ENCODE peak calls at places on chromosomes 12 and 14, in four cellular contexts. One of them, this sample, is unnamed.

GRCh38 chr12:77734489-77734888 is 96.2 kb upstream of the NAV3 start:
- DNase-seq in choroid plexus epithelial cell: peak; percentile 67
- DNase-seq in lower leg skin: no peak
- DNase-seq in foreskin fibroblast: peak; percentile 73
- DNase-seq in this sample: peak; percentile 79

GRCh38 chr14:100640481-100641273 is 53.5 kb upstream of the BEGAIN start:
- DNase-seq in choroid plexus epithelial cell: peak; percentile 88
- DNase-seq in lower leg skin: no peak
- DNase-seq in foreskin fibroblast: no peak
- DNase-seq in this sample: no peak

GRCh38 chr14:96666088-96666487 is 131.1 kb upstream of the VRK1 start:
- DNase-seq in choroid plexus epithelial cell: no peak
- DNase-seq in lower leg skin: no peak
- DNase-seq in foreskin fibroblast: no peak
- DNase-seq in this sample: no peak

GRCh38 chr14:36580856-36581831 is 1.3 kb downstream of the NKX2-8 start:
- DNase-seq in choroid plexus epithelial cell: peak; percentile 33
- DNase-seq in lower leg skin: no peak
- DNase-seq in foreskin fibroblast: peak; percentile 58
- DNase-seq in this sample: peak; percentile 63

GRCh38 chr14:56341766-56342418 is 223.7 kb downstream of the PELI2 start:
- DNase-seq in choroid plexus epithelial cell: peak; percentile 77
- DNase-seq in lower leg skin: no peak
- DNase-seq in foreskin fibroblast: peak; percentile 39
- DNase-seq in this sample: peak; percentile 49

GRCh38 chr14:29955087-29955486 is 27.4 kb upstream of the PRKD1 start:
- DNase-seq in choroid plexus epithelial cell: peak; percentile 51
- DNase-seq in lower leg skin: no peak
- DNase-seq in foreskin fibroblast: peak; percentile 18
- DNase-seq in this sample: peak; percentile 22

GRCh38 chr12:120242971-120243699 is 22.4 kb downstream of the PXN start:
- DNase-seq in choroid plexus epithelial cell: no peak
- DNase-seq in lower leg skin: no peak
- DNase-seq in foreskin fibroblast: no peak
- DNase-seq in this sample: no peak

GRCh38 chr14:80316426-80316825 is 105.1 kb upstream of the DIO2 start:
- DNase-seq in choroid plexus epithelial cell: peak; percentile 37
- DNase-seq in lower leg skin: no peak
- DNase-seq in foreskin fibroblast: peak; percentile 37
- DNase-seq in this sample: peak; percentile 55

DNA sequence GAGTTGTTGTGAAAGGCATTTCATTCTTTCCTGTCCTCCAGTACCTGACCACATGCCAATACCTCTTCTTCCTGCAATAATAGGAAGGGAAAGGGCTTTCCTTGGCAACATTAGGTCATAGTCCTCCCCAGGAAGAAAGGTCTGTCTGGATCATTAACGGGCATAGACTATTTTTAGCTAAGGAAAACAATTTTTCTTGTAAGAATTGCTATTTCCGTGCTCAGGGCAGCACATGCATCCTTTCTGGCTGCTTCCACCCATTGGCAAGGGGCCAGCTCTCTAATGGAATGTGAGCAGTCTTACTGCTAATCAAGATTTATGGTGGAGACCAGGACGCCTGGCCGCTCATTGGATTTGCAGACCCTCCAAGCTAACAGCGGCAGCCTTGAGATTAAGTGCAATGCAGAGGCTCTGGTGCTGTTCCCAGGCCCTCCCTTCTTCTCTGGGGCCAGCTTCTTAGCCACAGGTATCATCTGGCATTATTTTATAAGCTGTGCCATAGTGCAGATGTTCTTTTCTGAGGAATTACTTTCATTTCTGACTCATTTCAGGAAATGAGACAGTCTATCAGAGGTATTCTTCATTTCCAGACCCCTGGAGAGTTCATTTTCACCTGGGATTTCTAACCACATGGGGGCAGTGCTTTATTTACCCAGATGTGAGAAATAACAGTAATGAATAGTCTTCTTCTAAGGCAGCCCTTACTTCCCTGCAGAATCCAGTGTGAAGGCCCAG is 52.9 kb downstream of the ANO6 start:
- DNase-seq in choroid plexus epithelial cell: peak; percentile 95
- DNase-seq in lower leg skin: peak; percentile 89
- DNase-seq in foreskin fibroblast: peak; percentile 92
- DNase-seq in this sample: peak; percentile 86
- H3K4me3 ChIP-seq in choroid plexus epithelial cell: peak overlapping the region; percentile 37
- H3K4me3 ChIP-seq in lower leg skin: no peak overlapping the region
- H3K4me3 ChIP-seq in foreskin fibroblast: peak overlapping the region; percentile 0
- H3K4me3 ChIP-seq in this sample: peak overlapping the region; percentile 53

DNA sequence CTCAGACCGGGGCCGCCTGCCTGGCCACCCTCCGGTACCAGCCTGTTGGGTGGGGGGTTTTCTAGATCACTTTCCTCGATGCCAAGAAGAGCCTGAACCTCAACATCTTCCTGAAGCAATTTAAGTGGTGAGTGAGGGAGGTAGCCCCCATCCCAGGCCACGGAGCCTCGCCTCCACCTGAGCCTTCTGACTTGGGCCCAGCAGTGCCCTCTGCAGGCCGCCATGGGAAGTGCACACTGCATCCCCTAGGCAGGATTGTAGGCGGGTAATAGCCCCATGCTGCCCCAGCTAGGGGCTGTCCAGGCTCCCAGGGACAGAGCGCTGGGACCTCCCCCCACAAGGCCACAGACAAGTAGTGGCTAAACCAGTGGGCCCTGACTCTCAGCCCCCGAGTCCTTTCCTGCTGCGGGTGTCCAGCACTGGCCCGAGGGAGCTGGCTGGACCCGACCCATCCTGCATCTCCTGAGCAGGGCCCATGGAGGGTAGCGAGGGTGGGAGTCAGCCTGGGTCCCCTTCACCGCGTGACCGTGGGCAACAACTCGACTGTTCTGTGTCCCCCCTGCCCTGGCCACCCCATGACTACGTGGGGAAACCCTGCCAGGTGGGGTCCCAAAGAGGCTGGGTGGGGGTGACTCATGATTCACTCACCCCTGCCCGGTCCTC is 15.3 kb upstream of the ADSS1 start:
- DNase-seq in choroid plexus epithelial cell: peak; percentile 67
- DNase-seq in lower leg skin: peak; percentile 94
- DNase-seq in foreskin fibroblast: peak; percentile 79
- DNase-seq in this sample: peak; percentile 76
- H3K4me3 ChIP-seq in choroid plexus epithelial cell: no peak overlapping the region
- H3K4me3 ChIP-seq in lower leg skin: no peak overlapping the region
- H3K4me3 ChIP-seq in foreskin fibroblast: no peak overlapping the region
- H3K4me3 ChIP-seq in this sample: no peak overlapping the region

GRCh38 chr14:81473456-81474155 is 60.0 kb downstream of the SEL1L start:
- DNase-seq in choroid plexus epithelial cell: no peak
- DNase-seq in lower leg skin: no peak
- DNase-seq in foreskin fibroblast: no peak
- DNase-seq in this sample: no peak
- H3K4me3 ChIP-seq in choroid plexus epithelial cell: no peak overlapping the region
- H3K4me3 ChIP-seq in lower leg skin: no peak overlapping the region
- H3K4me3 ChIP-seq in foreskin fibroblast: no peak overlapping the region
- H3K4me3 ChIP-seq in this sample: no peak overlapping the region

DNA sequence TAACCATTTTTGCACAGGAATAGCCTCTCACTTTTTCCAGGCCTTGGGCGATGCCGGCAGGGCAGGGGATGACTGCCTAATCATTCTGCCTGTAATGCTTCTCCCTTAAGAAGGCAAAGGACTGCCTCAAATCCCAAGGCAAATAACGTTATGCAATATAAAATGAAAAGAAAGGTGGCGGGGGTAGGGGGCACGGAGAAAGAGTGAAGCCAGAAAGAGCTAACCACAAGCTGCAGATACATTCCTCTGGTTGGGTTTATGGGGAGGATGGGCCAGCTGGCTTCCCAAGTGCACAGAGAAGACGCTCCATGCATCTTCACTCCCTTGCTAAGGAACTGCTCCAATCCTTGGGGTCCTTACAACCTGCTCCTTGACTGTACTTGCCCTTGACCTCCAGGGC is 229.5 kb downstream of the FOXN3 start:
- DNase-seq in choroid plexus epithelial cell: no peak
- DNase-seq in lower leg skin: no peak
- DNase-seq in foreskin fibroblast: no peak
- DNase-seq in this sample: no peak
- H3K4me3 ChIP-seq in choroid plexus epithelial cell: no peak overlapping the region
- H3K4me3 ChIP-seq in lower leg skin: no peak overlapping the region
- H3K4me3 ChIP-seq in foreskin fibroblast: no peak overlapping the region
- H3K4me3 ChIP-seq in this sample: no peak overlapping the region

This sample was measured in adipocyte.